ENCODE peak calls at places on chromosomes 3 and 15, in nine cellular contexts. F is right cardiac atrium, E is cardiac muscle cell, H is Panc1, V is transverse colon, Z is astrocyte, P is gastrocnemius medialis, R is esophagus squamous epithelium, I is uterus. Y is an unnamed sample.

GRCh38 chr15:87623832-87624231 is 632.7 kb downstream of the NTRK3 start:
- DNase-seq in H (no peak), R (no peak), F (no peak), E (no peak), V (no peak), I (no peak), P (no peak), Z (no peak), Y (no peak)

GRCh38 chr3:72274511-72275295 is 489.8 kb upstream of the PROK2 start:
- DNase-seq in E (peak; percentile 93), I (peak; percentile 58), F (peak; percentile 56), R (no peak), V (peak; percentile 74), H (no peak), P (peak; percentile 28), Z (peak; percentile 71), Y (no peak)

GRCh38 chr3:84738101-84738500 is 220.7 kb upstream of the CADM2 start:
- DNase-seq in P (no peak), E (no peak), Z (no peak), I (no peak), H (no peak), F (no peak), R (no peak), V (no peak), Y (no peak)

GRCh38 chr3:71258116-71258515 is 325.4 kb downstream of the FOXP1 start:
- DNase-seq in R (no peak), H (no peak), I (no peak), P (no peak), E (peak; percentile 68), V (no peak), Z (peak; percentile 96), F (no peak), Y (no peak)

GRCh38 chr3:81872566-81872965 is 111.1 kb upstream of the GBE1 start:
- DNase-seq in V (no peak), P (no peak), F (no peak), Z (no peak), H (no peak), I (no peak), R (no peak), E (no peak), Y (no peak)

GRCh38 chr15:95025924-95026728 is 794.8 kb downstream of the MCTP2 start:
- DNase-seq in R (no peak), F (peak; percentile 44), H (no peak), Z (no peak), P (peak; percentile 13), E (peak; percentile 77), V (peak; percentile 13), I (peak; percentile 40), Y (no peak)

GRCh38 chr15:33987444-33987843 is 19.1 kb downstream of the CHRM5 start:
- DNase-seq in Z (no peak), F (no peak), V (no peak), P (no peak), H (no peak), E (no peak), R (no peak), I (no peak), Y (no peak)

GRCh38 chr3:186929676-186930075 is 650 bp upstream of the ST6GAL1 start:
- DNase-seq in R (no peak), I (no peak), E (no peak), V (no peak), Z (no peak), F (no peak), H (no peak), P (no peak), Y (no peak)

GRCh38 chr3:122903171-122903570 is 108.3 kb downstream of the SLC49A4 start:
- DNase-seq in F (no peak), I (no peak), Z (no peak), P (no peak), E (no peak), V (no peak), R (no peak), H (no peak), Y (no peak)

GRCh38 chr15:68187559-68187958 is 17.6 kb downstream of the CALML4 start:
- DNase-seq in H (no peak), R (no peak), V (peak; percentile 72), I (peak; percentile 67), P (peak; percentile 66), F (peak; percentile 50), Z (peak; percentile 84), E (peak; percentile 93), Y (no peak)

GRCh38 chr3:132785292-132785691 is 63.1 kb upstream of the NPHP3 start:
- DNase-seq in H (no peak), E (peak; percentile 11), P (no peak), I (no peak), V (no peak), R (no peak), Z (no peak), F (no peak), Y (no peak)

GRCh38 chr3:42072583-42072924 is 18.6 kb upstream of the TRAK1 start:
- DNase-seq in V (no peak), R (no peak), Z (no peak), H (no peak), P (no peak), E (no peak), I (no peak), F (no peak), Y (no peak)
- H3K4me1 ChIP-seq in V (peaks cover 58% of the 10 kb centered on the region), R (peaks cover 35% of the 10 kb centered on the region), Z (peaks cover 21% of the 10 kb centered on the region), H (peaks cover 45% of the 10 kb centered on the region), P (peaks cover 69% of the 10 kb centered on the region), E (peaks cover 39% of the 10 kb centered on the region), I (peaks cover 21% of the 10 kb centered on the region), F (peaks cover 29% of the 10 kb centered on the region), Y (no peaks in the 10 kb centered on the region)

GRCh38 chr3:188266581-188267274 is 112.8 kb downstream of the LPP start:
- DNase-seq in V (peak; percentile 51), H (no peak), E (peak; percentile 86), P (peak; percentile 93), F (no peak), I (peak; percentile 63), R (no peak), Z (peak; percentile 95), Y (no peak)
- H3K4me1 ChIP-seq in V (peaks cover 82% of the 10 kb centered on the region), H (peaks cover 93% of the 10 kb centered on the region), E (peaks cover 71% of the 10 kb centered on the region), P (peaks cover 85% of the 10 kb centered on the region), F (peaks cover 27% of the 10 kb centered on the region), I (peaks cover 11% of the 10 kb centered on the region), R (no peaks in the 10 kb centered on the region), Z (peaks cover 95% of the 10 kb centered on the region), Y (no peaks in the 10 kb centered on the region)

GRCh38 chr15:29734917-29735572 is 87.2 kb downstream of the TJP1 start:
- DNase-seq in V (no peak), F (no peak), Z (peak; percentile 40), H (no peak), I (no peak), P (no peak), R (no peak), E (peak; percentile 35), Y (no peak)
- H3K4me1 ChIP-seq in V (no peaks in the 10 kb centered on the region), F (no peaks in the 10 kb centered on the region), Z (peaks cover 15% of the 10 kb centered on the region), H (no peaks in the 10 kb centered on the region), I (no peaks in the 10 kb centered on the region), P (no peaks in the 10 kb centered on the region), R (no peaks in the 10 kb centered on the region), E (peaks cover 21% of the 10 kb centered on the region), Y (no peaks in the 10 kb centered on the region)

DNA sequence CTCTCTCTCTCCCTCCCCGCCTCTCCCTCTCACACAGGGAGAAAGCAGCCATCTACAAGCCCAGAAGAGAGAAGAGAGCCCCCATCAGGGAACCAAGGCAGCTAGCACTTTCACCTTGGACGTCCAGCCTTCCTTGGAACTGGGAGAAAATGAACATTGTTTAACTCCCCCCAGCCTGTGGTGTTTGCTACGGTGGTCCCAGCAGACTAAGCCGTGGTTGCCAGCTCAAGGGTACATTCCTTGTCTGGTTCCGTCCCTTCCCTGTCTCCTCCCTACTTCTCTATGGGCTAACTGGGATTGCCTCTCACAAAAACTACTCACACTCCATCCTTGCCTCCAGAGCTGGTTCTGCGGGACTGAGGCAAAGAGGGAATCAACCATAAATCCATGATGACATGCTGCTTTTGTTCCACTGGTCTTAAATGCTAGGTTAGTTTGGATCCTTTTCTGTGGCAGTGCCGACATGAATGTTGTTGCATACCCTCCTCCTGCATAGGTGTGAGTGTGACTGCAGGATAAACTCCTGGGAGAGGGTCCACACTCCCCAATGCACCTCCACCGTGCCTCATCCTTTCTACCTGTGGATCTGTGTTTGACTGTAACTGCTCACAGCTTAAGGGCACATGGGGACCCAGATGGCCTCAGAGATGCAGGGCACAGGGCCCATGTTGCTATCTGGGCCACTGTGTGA is 12.0 kb downstream of the C3orf22 start:
- DNase-seq in V (peak; percentile 1), R (no peak), E (no peak), F (no peak), I (peak; percentile 2), P (no peak), H (no peak), Z (no peak), Y (no peak)
- H3K4me1 ChIP-seq in V (no peaks in the 10 kb centered on the region), R (no peaks in the 10 kb centered on the region), E (peaks cover 6% of the 10 kb centered on the region), F (no peaks in the 10 kb centered on the region), I (no peaks in the 10 kb centered on the region), P (no peaks in the 10 kb centered on the region), H (no peaks in the 10 kb centered on the region), Z (no peaks in the 10 kb centered on the region), Y (no peaks in the 10 kb centered on the region)

GRCh38 chr3:126946387-126946786 is 36.5 kb upstream of the PLXNA1 start:
- DNase-seq in F (no peak), R (no peak), H (no peak), I (no peak), Z (no peak), V (no peak), P (no peak), E (no peak), Y (no peak)

GRCh38 chr3:126947429-126947828 is 35.5 kb upstream of the PLXNA1 start:
- DNase-seq in F (no peak), V (no peak), P (no peak), E (no peak), H (no peak), Z (no peak), I (no peak), R (no peak), Y (no peak)

GRCh38 chr3:126951561-126951960 is 31.4 kb upstream of the PLXNA1 start:
- DNase-seq in V (no peak), Z (no peak), P (no peak), H (no peak), I (no peak), R (no peak), E (no peak), F (no peak), Y (no peak)

GRCh38 chr3:126945891-126946290 is 37.0 kb upstream of the PLXNA1 start:
- DNase-seq in R (no peak), F (no peak), I (no peak), H (no peak), E (no peak), V (no peak), Z (no peak), P (no peak), Y (no peak)

GRCh38 chr3:126948980-126949535 is 33.9 kb upstream of the PLXNA1 start:
- DNase-seq in V (no peak), E (no peak), F (no peak), P (no peak), I (no peak), Z (no peak), R (no peak), H (no peak), Y (no peak)
- H3K4me1 ChIP-seq in V (no peaks in the 10 kb centered on the region), E (peaks cover 4% of the 10 kb centered on the region), F (no peaks in the 10 kb centered on the region), P (peaks cover 9% of the 10 kb centered on the region), I (no peaks in the 10 kb centered on the region), Z (no peaks in the 10 kb centered on the region), R (no peaks in the 10 kb centered on the region), H (no peaks in the 10 kb centered on the region), Y (no peaks in the 10 kb centered on the region)